ENCODE peak calls at places on chromosomes 3 and 15, in seven cellular contexts. R, K, B, L, C, M and S are unnamed samples.

GRCh38 chr3:77102916-77103769 is 63.2 kb downstream of the ROBO2 start:
- DNase-seq in R (no peak), K (no peak), B (no peak), L (no peak), C (no peak), M (no peak), S (no peak)

GRCh38 chr3:6351752-6352151 is 509.2 kb upstream of the GRM7 start:
- DNase-seq in R (no peak), K (no peak), B (no peak), L (no peak), C (no peak), M (no peak), S (no peak)

GRCh38 chr3:150738688-150739087 is 24.3 kb downstream of the SIAH2 start:
- DNase-seq in R (no peak), K (no peak), B (no peak), L (no peak), C (no peak), M (no peak), S (no peak)

GRCh38 chr3:126567696-126568438 is 9.1 kb upstream of the C3orf22 start:
- DNase-seq in R (no peak), K (no peak), B (no peak), L (no peak), C (no peak), M (no peak), S (no peak)

GRCh38 chr3:147385059-147386012 is 21.0 kb downstream of the ZIC4 start:
- DNase-seq in R (no peak), K (no peak), B (no peak), L (no peak), C (no peak), M (no peak), S (no peak)

GRCh38 chr3:146159037-146159436 is 1.9 kb downstream of the PLOD2 start:
- DNase-seq in R (no peak), K (no peak), B (no peak), L (no peak), C (no peak), M (no peak), S (no peak)

GRCh38 chr3:70064194-70064787 is 64.8 kb downstream of the SAMMSON start:
- DNase-seq in R (peak; percentile 54), K (peak; percentile 9), B (peak; percentile 20), L (peak; percentile 54), C (no peak), M (no peak), S (no peak)

GRCh38 chr15:34853001-34853758 is 57.8 kb upstream of the ACTC1 start:
- DNase-seq in R (peak; percentile 84), K (no peak), B (no peak), L (no peak), C (no peak), M (no peak), S (no peak)

GRCh38 chr15:77081971-77082370 is 11.1 kb upstream of the TSPAN3 start:
- DNase-seq in R (no peak), K (no peak), B (no peak), L (no peak), C (no peak), M (no peak), S (no peak)

GRCh38 chr15:83068054-83068453 is 1.0 kb upstream of the BTBD1 start:
- DNase-seq in R (no peak), K (peak; percentile 21), B (no peak), L (no peak), C (no peak), M (no peak), S (no peak)

GRCh38 chr15:25775317-25775912 is 87.7 kb downstream of the ATP10A start:
- DNase-seq in R (peak; percentile 58), K (peak; percentile 26), B (no peak), L (no peak), C (no peak), M (no peak), S (no peak)

DNA sequence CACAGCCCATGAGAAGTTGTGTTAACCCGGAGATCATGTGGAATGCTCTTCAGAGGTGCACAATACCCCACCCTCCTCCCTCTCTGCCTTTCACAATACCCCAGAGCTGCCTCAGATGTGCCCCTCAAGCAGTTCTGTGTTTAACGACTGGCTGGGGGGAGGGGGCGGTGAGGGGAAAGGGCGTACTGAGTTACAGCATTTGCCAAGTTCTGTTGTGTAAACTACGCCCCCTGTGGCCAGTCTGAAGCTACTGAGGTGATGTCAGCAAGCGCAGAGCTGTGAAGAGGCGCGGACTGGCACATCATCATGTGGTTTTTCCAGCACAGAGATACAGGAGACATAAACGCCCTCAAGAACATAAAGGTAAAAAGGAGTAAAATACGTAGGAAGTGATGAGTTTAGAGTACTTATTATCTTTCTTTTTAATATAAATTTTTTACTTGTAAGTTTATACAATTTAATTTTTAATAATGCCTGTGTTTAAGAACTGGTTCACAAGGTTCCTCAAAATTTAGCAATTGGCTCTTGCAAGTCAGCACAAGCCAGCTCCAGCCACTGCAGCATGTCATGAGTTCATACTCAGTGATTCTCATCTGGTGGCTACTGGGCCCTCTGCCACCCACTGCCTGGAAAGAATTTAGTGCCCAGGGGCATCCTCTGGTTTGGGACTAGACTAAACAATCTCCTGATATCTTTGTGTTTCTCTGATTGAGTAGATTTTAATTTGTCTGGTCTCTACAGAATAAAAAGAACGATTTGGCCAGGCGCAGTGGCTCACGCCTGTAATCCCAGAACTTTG is 1.7 kb downstream of the EPB42 start:
- DNase-seq in R (peak; percentile 16), K (peak; percentile 6), B (no peak), L (peak; percentile 25), C (peak; percentile 80), M (no peak), S (no peak)
- TF ChIP-seq CTCF in R (peak; percentile 33), K (peak; percentile 38), B (no peak), L (peak; percentile 45), C (peak; percentile 67), M (no peak), S (no peak)

GRCh38 chr15:72118400-72118978 is at the start of gene SENP8:
- DNase-seq in R (no peak), K (no peak), B (no peak), L (no peak), C (no peak), M (no peak), S (peak; percentile 65)

GRCh38 chr15:72116680-72117447 is 1.1 kb downstream of the MYO9A start:
- DNase-seq in R (peak; percentile 16), K (peak; percentile 20), B (peak; percentile 46), L (peak; percentile 8), C (no peak), M (peak; percentile 40), S (no peak)

GRCh38 chr15:72113347-72114031 is 4.5 kb downstream of the MYO9A start:
- DNase-seq in R (no peak), K (no peak), B (no peak), L (no peak), C (no peak), M (no peak), S (no peak)

GRCh38 chr15:72117448-72117697 is 577 bp downstream of the MYO9A start:
- DNase-seq in R (peak; percentile 88), K (peak; percentile 76), B (peak; percentile 75), L (no peak), C (peak; percentile 84), M (peak; percentile 64), S (peak; percentile 47)

DNA sequence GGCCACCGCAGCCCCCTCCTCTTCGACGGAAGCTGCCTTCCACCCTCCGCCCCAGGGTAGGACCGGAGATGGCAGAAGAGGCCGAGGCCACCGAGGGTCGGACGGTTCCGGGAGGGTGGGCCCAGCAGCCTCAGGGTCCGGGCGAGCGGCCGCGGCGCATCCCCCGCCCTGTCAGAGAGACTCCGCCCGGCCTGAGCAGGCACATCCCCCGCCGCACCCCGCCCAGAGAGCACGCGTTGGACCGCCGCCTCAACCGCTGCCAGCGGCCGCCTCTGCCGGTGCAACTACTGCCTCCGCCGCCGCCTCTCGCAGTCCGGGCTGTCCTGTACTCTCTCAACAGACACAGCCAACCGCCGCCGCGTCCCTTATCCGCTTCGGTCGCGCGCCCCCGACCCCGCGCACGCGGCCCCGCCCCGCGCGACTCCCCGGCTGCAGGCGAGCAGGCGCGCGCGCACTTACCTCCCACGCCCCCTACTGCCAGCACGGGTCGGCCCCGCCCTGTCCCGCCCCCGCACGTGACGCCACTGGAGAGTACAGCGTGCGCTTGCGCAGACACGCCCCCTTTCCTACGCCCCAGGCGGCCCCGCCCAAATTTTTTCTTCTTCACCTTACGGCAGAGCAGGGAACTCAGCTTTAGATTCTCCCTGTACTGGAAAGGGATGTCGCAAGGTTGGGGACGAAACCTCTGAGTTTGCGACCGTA is at the start of gene MYO9A:
- DNase-seq in R (peak; percentile 99), K (peak; percentile 99), B (peak; percentile 98), L (peak; percentile 97), C (peak; percentile 99), M (peak; percentile 87), S (peak; percentile 97)
- TF ChIP-seq CTCF in R (no peak), K (peak; percentile 33), B (peak; percentile 14), L (no peak), C (no peak), M (no peak), S (peak; percentile 10)

DNA sequence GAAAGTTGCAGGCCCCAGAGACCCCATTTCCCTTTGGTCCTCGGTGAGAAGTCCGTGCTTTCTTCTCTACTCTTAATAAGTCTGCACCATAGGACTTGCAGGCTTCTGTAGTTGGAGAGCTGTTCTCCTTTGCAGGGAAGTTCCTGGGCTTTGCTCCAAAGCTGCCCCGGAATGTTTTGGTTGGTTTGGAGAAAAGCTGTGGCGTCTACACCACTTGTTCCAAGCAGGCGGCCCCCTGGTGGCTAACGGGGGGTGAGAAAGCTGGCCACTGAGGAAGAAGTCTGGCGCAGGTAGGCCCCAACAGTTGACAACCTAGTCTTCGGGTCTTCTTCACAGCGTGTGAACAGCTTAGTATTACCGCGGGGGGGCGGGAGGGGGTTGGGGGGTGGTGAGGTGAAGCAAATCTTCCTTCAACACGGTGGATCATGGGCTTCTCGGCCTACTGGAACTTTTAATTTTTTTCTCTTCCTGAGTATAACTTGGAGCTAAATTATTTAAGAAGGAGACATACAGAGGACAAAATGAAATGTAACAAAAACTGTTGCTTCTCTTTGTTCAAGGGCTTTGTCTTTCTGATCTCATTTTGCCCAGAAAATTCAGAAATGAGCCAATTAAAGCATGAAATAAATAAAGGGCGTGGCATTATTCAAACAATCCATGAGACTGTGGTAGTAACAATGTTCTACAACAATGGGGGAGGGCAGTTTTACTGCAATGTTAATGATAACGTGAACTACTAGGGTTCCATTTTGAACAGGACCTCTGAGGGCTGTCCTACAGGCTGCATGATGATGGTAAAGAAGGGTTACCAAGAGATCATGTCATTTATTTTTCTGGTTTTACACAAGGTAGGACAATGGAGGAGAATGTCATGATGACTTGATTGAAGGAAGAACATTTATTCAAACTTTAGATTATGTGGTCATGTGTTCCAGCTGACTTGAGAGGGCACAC is 2.2 kb upstream of the THRB start:
- DNase-seq in R (peak; percentile 93), K (no peak), B (peak; percentile 84), L (peak; percentile 47), C (peak; percentile 79), M (no peak), S (peak; percentile 29)
- TF ChIP-seq CTCF in R (peak; percentile 65), K (peak; percentile 44), B (peak; percentile 38), L (peak; percentile 63), C (no peak), M (no peak), S (no peak)

GRCh38 chr3:190321789-190322603 is at the start of gene CLDN1:
- DNase-seq in R (peak; percentile 77), K (no peak), B (peak; percentile 82), L (peak; percentile 81), C (peak; percentile 92), M (peak; percentile 64), S (peak; percentile 64)

GRCh38 chr3:190319660-190320059 is 2.6 kb downstream of the CLDN1 start:
- DNase-seq in R (no peak), K (no peak), B (no peak), L (no peak), C (no peak), M (peak; percentile 88), S (no peak)

GRCh38 chr3:190320594-190321362 is 1.5 kb downstream of the CLDN1 start:
- DNase-seq in R (no peak), K (no peak), B (no peak), L (no peak), C (no peak), M (peak; percentile 50), S (no peak)

GRCh38 chr3:190323241-190323617 is 983 bp upstream of the CLDN1 start:
- DNase-seq in R (no peak), K (no peak), B (peak; percentile 33), L (no peak), C (no peak), M (no peak), S (no peak)

GRCh38 chr3:190322604-190323240 is 476 bp upstream of the CLDN1 start:
- DNase-seq in R (peak; percentile 37), K (no peak), B (peak; percentile 65), L (no peak), C (no peak), M (no peak), S (no peak)
- TF ChIP-seq CTCF in R (no peak), K (peak; percentile 13), B (no peak), L (no peak), C (no peak), M (peak; percentile 59), S (no peak)